ENCODE peak calls at places on chromosomes 6 and 20, in six cellular contexts. L, C, V, R, P and G are unnamed samples.

GRCh38 chr6:161835426-161836029 is 561.7 kb upstream of the AGPAT4 start:
- DNase-seq in R (no peak), C (no peak), V (no peak), P (no peak), L (no peak), G (no peak)

GRCh38 chr20:49115565-49115964 is 69.5 kb downstream of the CSE1L start:
- DNase-seq in V (no peak), C (no peak), R (no peak), P (no peak), L (peak), G (no peak)

GRCh38 chr6:134607411-134607810 is 289.5 kb upstream of the SGK1 start:
- DNase-seq in C (no peak), P (no peak), R (no peak), L (no peak), V (no peak), G (no peak)

GRCh38 chr6:51513891-51514290 is 573.5 kb downstream of the PKHD1 start:
- DNase-seq in V (no peak), P (no peak), R (no peak), L (no peak), C (no peak), G (no peak)

GRCh38 chr20:47773381-47773786 is 11.9 kb downstream of the SULF2 start:
- DNase-seq in R (no peak), C (peak), L (peak), P (peak), V (no peak), G (peak)

GRCh38 chr20:37781626-37782025 is 87.8 kb downstream of the CTNNBL1 start:
- DNase-seq in P (no peak), L (no peak), R (no peak), C (no peak), V (no peak), G (no peak)

GRCh38 chr6:75624335-75624734 is 22.7 kb downstream of the SENP6 start:
- DNase-seq in R (no peak), L (no peak), C (no peak), V (no peak), P (no peak), G (no peak)

GRCh38 chr6:80210618-80211017 is 104.1 kb downstream of the BCKDHB start:
- DNase-seq in V (no peak), C (peak), R (no peak), P (no peak), L (peak), G (peak)

GRCh38 chr20:62120990-62121775 is 1.1 kb upstream of the LSM14B start:
- DNase-seq in C (no peak), R (no peak), V (no peak), L (peak), P (no peak), G (peak)

GRCh38 chr6:127923135-127923534 is 22.3 kb upstream of the THEMIS start:
- DNase-seq in C (no peak), L (no peak), R (no peak), P (no peak), V (no peak), G (no peak)

GRCh38 chr6:11653028-11653583 is 115.6 kb downstream of the TMEM170B start:
- DNase-seq in L (peak), C (no peak), V (peak), R (no peak), P (no peak), G (no peak)

GRCh38 chr20:49280463-49281058 is 2.7 kb upstream of the ZNFX1 start:
- DNase-seq in C (no peak), V (no peak), L (no peak), R (no peak), P (no peak), G (no peak)

GRCh38 chr6:14787677-14788076 is 458.2 kb upstream of the JARID2 start:
- DNase-seq in P (no peak), V (no peak), R (no peak), C (no peak), L (no peak), G (no peak)

GRCh38 chr6:53426544-53427270 is 78.0 kb upstream of the ELOVL5 start:
- DNase-seq in C (no peak), L (no peak), V (no peak), R (no peak), P (no peak), G (no peak)

GRCh38 chr6:26240157-26240980 is 124.6 kb upstream of the BTN3A2 start:
- DNase-seq in V (peak), C (peak), R (no peak), L (peak), P (peak), G (peak)

GRCh38 chr6:169190144-169190584 is 63.5 kb downstream of the THBS2 start:
- DNase-seq in V (no peak), P (no peak), L (peak), C (peak), R (no peak), G (peak)

GRCh38 chr20:52799130-52799529 is 173.0 kb upstream of the TSHZ2 start:
- DNase-seq in V (no peak), C (no peak), R (no peak), P (no peak), L (no peak), G (no peak)

GRCh38 chr20:11847827-11848226 is 69.9 kb upstream of the BTBD3 start:
- DNase-seq in V (no peak), C (no peak), L (no peak), P (no peak), R (no peak), G (no peak)

GRCh38 chr6:4727671-4728435 is 48.4 kb upstream of the CDYL start:
- DNase-seq in C (no peak), P (no peak), L (peak), V (no peak), R (no peak), G (peak)

GRCh38 chr6:116888732-116889360 is 11.8 kb downstream of the RFX6 start:
- DNase-seq in L (no peak), C (no peak), P (no peak), R (no peak), V (no peak), G (no peak)

GRCh38 chr6:80454197-80454596 is 347.7 kb downstream of the BCKDHB start:
- DNase-seq in L (peak), V (no peak), P (no peak), C (no peak), R (no peak), G (no peak)

GRCh38 chr20:15760217-15760567 is 813.1 kb downstream of the KIF16B start:
- DNase-seq in P (no peak), C (no peak), R (no peak), V (no peak), L (no peak), G (no peak)

GRCh38 chr20:15756401-15756800 is 816.8 kb downstream of the KIF16B start:
- DNase-seq in C (no peak), V (no peak), R (no peak), L (no peak), P (no peak), G (no peak)

GRCh38 chr20:15756001-15756400 is 817.2 kb downstream of the KIF16B start:
- DNase-seq in C (no peak), R (no peak), L (no peak), P (no peak), V (no peak), G (no peak)

GRCh38 chr20:15763344-15763743 is 809.9 kb downstream of the KIF16B start:
- DNase-seq in V (no peak), R (no peak), P (no peak), L (peak), C (no peak), G (no peak)

DNA sequence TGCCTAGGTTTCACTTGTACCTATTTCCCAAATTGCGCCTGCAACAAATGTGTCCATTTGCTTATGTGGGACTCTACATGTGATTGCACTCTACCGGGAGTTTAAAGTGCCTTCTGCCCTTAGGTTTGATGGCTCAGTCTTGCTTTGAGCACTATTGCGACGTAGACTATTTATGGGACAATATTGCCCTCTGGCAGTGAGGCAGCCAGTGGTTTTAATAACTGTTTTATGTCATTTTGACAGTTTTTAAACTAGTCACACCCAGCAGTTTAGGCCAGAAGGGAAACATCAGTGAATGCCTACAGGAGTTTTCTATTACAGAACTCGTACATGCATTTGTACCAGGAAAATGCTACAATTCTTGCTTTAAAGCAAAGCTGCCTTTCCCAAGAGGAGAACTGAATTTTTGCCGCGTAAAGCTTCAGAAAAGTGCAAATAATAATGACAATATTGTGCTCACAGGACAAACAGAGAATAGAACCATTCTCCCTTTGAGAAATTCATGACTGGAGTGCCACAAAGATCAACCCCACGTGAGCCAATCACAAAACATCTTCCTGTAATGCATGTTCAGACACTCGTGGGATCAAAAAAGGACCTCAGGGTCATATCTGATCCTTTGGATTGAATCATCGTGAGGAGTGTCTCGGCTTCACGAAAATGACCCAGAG is 813.6 kb downstream of the KIF16B start:
- DNase-seq in V (no peak), P (no peak), R (no peak), C (no peak), L (no peak), G (no peak)
- TF ChIP-seq CTCF in V (no peak), P (no peak), R (no peak), C (no peak), L (no peak), G (no peak)

GRCh38 chr6:63929111-63929510 is 293.5 kb downstream of the PHF3 start:
- DNase-seq in V (no peak), R (no peak), L (no peak), C (no peak), P (no peak), G (no peak)
- H3K27ac ChIP-seq in V (no peak), R (no peak), L (no peak), C (no peak), P (no peak), G (no peak)

DNA sequence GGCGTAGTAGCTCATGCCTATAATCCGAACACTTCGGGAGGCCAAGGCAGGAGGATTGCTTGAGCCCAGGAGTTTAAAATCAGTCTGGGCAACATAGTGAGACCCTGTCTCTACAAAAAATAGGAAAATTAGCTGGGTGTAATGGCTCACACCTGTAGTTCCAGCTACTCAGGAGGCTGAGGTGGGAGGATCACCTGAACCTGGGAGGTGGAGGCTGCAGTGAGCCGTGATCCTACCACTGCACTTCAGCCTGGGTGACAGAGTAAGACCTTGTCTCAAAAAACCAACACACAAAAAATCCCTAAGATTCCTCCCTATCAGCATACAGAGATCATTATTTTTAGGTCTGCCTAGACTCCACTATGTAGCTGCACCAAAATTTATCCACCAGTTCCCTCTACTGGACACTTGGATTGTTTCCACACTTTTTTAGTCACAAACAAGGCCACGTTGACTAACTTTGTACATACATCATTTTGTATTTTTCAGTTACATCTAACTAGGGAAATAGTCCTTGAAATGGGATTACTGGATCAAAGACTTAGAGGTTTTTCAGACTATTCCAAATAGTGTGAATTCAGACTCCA is 3.6 kb upstream of the PHF1 start:
- DNase-seq in P (no peak), V (no peak), C (no peak), R (no peak), L (peak), G (no peak)
- TF ChIP-seq CTCF in P (no peak), V (no peak), C (peak), R (no peak), L (peak), G (no peak)

GRCh38 chr20:35285806-35286076 is 1.2 kb upstream of the EIF6 start:
- DNase-seq in C (no peak), P (no peak), V (no peak), R (no peak), L (no peak), G (no peak)
- H3K27ac ChIP-seq in C (no peak), P (no peak), V (no peak), R (no peak), L (no peak), G (no peak)

GRCh38 chr6:166009385-166010031 is 158.1 kb downstream of the TBXT start:
- DNase-seq in R (no peak), P (no peak), V (no peak), L (no peak), C (no peak), G (no peak)

GRCh38 chr6:166010585-166010984 is 157.1 kb downstream of the TBXT start:
- DNase-seq in L (no peak), R (no peak), P (no peak), C (no peak), V (no peak), G (no peak)

GRCh38 chr6:166007349-166008263 is 160.0 kb downstream of the TBXT start:
- DNase-seq in P (no peak), L (peak), V (no peak), C (peak), R (no peak), G (peak)

GRCh38 chr6:166010136-166010535 is 157.5 kb downstream of the TBXT start:
- DNase-seq in C (no peak), V (no peak), R (no peak), P (no peak), L (no peak), G (no peak)

DNA sequence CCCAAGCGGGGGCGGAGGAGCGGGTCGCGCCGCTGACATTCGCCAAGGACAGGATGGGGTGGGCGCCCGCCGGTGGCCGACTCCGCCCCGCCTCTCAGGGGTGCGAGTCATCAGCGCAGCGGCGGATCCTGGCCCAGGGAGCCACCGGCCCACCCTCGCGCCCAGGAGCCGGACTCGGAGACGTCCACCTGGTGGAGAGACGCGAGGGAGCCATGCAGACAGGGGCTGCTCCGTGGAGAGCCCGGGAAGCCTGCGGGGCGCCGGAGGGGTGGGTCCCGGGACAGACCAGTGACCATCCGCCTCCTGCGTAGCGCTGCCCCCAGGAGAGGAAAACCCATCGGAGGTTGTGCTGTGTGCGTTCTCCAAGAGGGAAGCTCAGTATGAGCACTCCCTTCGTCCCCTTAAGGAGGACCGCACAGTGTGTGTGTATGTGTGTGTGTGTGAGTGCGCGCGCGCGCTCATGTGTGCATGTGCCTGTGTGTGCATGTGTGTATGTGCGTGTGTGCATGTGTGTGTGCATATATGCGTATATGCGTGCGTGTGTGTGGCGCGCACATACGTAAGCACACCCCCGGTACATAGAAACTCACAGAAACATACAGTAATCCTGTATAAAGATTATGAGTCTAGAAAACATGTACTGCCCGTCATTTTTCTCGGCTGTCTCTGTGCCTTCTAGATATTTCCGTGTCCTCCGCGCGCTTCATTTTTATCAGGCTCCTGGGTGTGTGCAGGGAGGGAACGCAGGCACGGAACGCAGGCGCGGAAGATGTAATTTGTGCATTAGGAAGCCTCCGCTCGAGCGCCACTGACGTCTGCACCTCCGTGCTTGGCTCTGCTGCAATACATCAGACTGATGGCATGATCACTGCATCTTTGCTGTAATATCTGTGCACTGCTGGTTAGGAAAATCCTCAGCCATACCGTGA is 158.9 kb downstream of the TBXT start:
- DNase-seq in P (no peak), R (no peak), V (no peak), L (peak), C (no peak), G (peak)
- TF ChIP-seq CTCF in P (no peak), R (no peak), V (no peak), L (no peak), C (no peak), G (no peak)